ENCODE peak calls at places on chromosomes 2 and 18, in five cellular contexts. C, T, G, J and X are unnamed samples.

GRCh38 chr2:206442854-206443734 is at the start of gene ADAM23:
- DNase-seq in C (no peak), J (peak), G (peak), T (peak), X (peak)

GRCh38 chr18:74739926-74740325 is 142.3 kb downstream of the ZNF407 start:
- DNase-seq in T (no peak), C (no peak), J (no peak), G (no peak), X (no peak)

GRCh38 chr2:147110317-147110716 is 734.5 kb upstream of the ACVR2A start:
- DNase-seq in G (no peak), J (no peak), C (no peak), T (no peak), X (no peak)

GRCh38 chr18:21071071-21071470 is 40.5 kb downstream of the ROCK1 start:
- DNase-seq in G (no peak), T (no peak), J (no peak), C (no peak), X (no peak)

GRCh38 chr2:70514612-70515055 is 39.0 kb downstream of the TGFA start:
- DNase-seq in T (no peak), J (peak), G (no peak), C (peak), X (peak)

GRCh38 chr2:86338778-86339295 is 1.4 kb upstream of the REEP1 start:
- DNase-seq in G (no peak), J (no peak), C (no peak), T (no peak), X (no peak)

GRCh38 chr2:152411154-152411553 is 76.2 kb downstream of the FMNL2 start:
- DNase-seq in C (no peak), J (no peak), T (no peak), G (peak), X (no peak)

GRCh38 chr2:236264256-236264655 is at the start of gene ASB18:
- DNase-seq in J (peak), C (no peak), T (no peak), G (no peak), X (no peak)

GRCh38 chr2:98564541-98565164 is 43.7 kb downstream of the COA5 start:
- DNase-seq in C (no peak), J (no peak), T (no peak), G (no peak), X (no peak)

GRCh38 chr18:68865503-68865902 is 67.6 kb downstream of the CCDC102B start:
- DNase-seq in J (no peak), T (no peak), G (no peak), C (no peak), X (no peak)

GRCh38 chr18:67805261-67805660 is 288.7 kb upstream of the DSEL start:
- DNase-seq in G (no peak), T (no peak), C (no peak), J (no peak), X (no peak)

GRCh38 chr18:60411715-60412114 is 39.1 kb upstream of the MC4R start:
- DNase-seq in J (no peak), G (no peak), T (no peak), C (peak), X (peak)

GRCh38 chr2:219638217-219638947 is 11.0 kb downstream of the SLC4A3 start:
- DNase-seq in T (no peak), C (peak), G (no peak), J (no peak), X (peak)

GRCh38 chr2:69260666-69261065 is 126.4 kb downstream of the GFPT1 start:
- DNase-seq in G (peak), J (no peak), T (no peak), C (no peak), X (no peak)

GRCh38 chr2:129180124-129180716 is 799.2 kb upstream of the RAB6C start:
- DNase-seq in T (no peak), C (no peak), J (no peak), G (no peak), X (no peak)

GRCh38 chr2:24917731-24918325 is 2.2 kb downstream of the ADCY3 start:
- DNase-seq in T (no peak), G (no peak), J (no peak), C (no peak), X (no peak)

GRCh38 chr18:62763101-62763521 is 47.8 kb downstream of the PHLPP1 start:
- DNase-seq in T (no peak), C (peak), J (no peak), G (peak), X (no peak)

GRCh38 chr2:238167761-238168160 is 9.0 kb downstream of the ERFE start:
- DNase-seq in C (no peak), G (no peak), J (no peak), T (no peak), X (no peak)

GRCh38 chr2:46490521-46491141 is 11.3 kb downstream of the TMEM247 start:
- DNase-seq in G (no peak), J (peak), T (peak), C (no peak), X (no peak)